ENCODE peak calls at places on chromosomes 7 and 10, in nine cellular contexts. C is mammary epithelial cell, H is brain microvascular endothelial cell, V is fibroblast of lung, N is mucosa of descending colon, A is GM12864, Z is hepatocyte, W is IMR-90, U is astrocyte of the spinal cord. X is an unnamed sample.

GRCh38 chr10:114714281-114714741 is 56.2 kb upstream of the ABLIM1 start:
- DNase-seq in W (peak; percentile 98), C (peak; percentile 79), H (peak; percentile 97), N (no peak), U (peak; percentile 93), A (no peak), Z (peak; percentile 66), V (peak; percentile 88), X (peak; percentile 68)

GRCh38 chr10:63675171-63675570 is 154.0 kb downstream of the REEP3 start:
- DNase-seq in W (peak; percentile 62), V (peak; percentile 65), H (no peak), N (no peak), Z (no peak), U (no peak), C (no peak), A (no peak), X (peak; percentile 58)

GRCh38 chr10:74855439-74855838 is 29.0 kb downstream of the KAT6B start:
- DNase-seq in V (no peak), Z (no peak), H (no peak), N (no peak), W (no peak), C (no peak), A (no peak), U (no peak), X (no peak)

GRCh38 chr7:129906700-129907099 is 46.1 kb downstream of the UBE2H start:
- DNase-seq in H (no peak), A (no peak), V (no peak), C (peak; percentile 60), Z (peak; percentile 62), N (no peak), W (no peak), U (peak; percentile 25), X (no peak)

GRCh38 chr10:130519791-130520190 is 383.6 kb downstream of the GLRX3 start:
- DNase-seq in A (no peak), Z (no peak), C (no peak), H (no peak), W (no peak), U (no peak), V (no peak), N (no peak), X (no peak)

GRCh38 chr7:22563115-22563514 is 63.1 kb upstream of the STEAP1B start:
- DNase-seq in C (no peak), N (no peak), A (no peak), H (peak; percentile 45), Z (peak; percentile 53), W (peak; percentile 7), U (no peak), V (no peak), X (no peak)

GRCh38 chr7:117111532-117111931 is 158.2 kb downstream of the ST7 start:
- DNase-seq in A (no peak), V (no peak), U (no peak), H (no peak), W (no peak), C (no peak), N (no peak), Z (no peak), X (no peak)

GRCh38 chr10:104197364-104197763 is 34.8 kb downstream of the CFAP43 start:
- DNase-seq in A (no peak), H (no peak), V (no peak), W (no peak), Z (peak; percentile 24), U (no peak), N (no peak), C (peak; percentile 41), X (no peak)

GRCh38 chr10:48459270-48460147 is 145.4 kb downstream of the ARHGAP22 start:
- DNase-seq in Z (no peak), H (no peak), N (peak; percentile 43), U (no peak), W (no peak), V (no peak), A (no peak), C (no peak), X (no peak)

GRCh38 chr7:11078242-11078834 is 104.7 kb downstream of the PHF14 start:
- DNase-seq in N (no peak), V (no peak), W (no peak), H (no peak), A (no peak), U (no peak), Z (no peak), C (no peak), X (no peak)

GRCh38 chr10:119817991-119818888 is 54.4 kb downstream of the MCMBP start:
- DNase-seq in H (peak; percentile 48), W (peak; percentile 53), C (no peak), Z (peak; percentile 91), A (no peak), V (peak; percentile 83), N (peak; percentile 58), U (peak; percentile 62), X (peak; percentile 49)

GRCh38 chr10:97648557-97649404 is 8.3 kb downstream of the PI4K2A start:
- DNase-seq in U (peak; percentile 89), H (peak; percentile 94), N (no peak), W (peak; percentile 96), V (peak; percentile 83), Z (peak; percentile 61), A (no peak), C (peak; percentile 92), X (peak; percentile 93)

GRCh38 chr10:32951111-32951510 is 6.9 kb downstream of the ITGB1 start:
- DNase-seq in U (no peak), W (no peak), H (no peak), A (no peak), N (no peak), C (no peak), Z (no peak), V (no peak), X (no peak)

GRCh38 chr10:132163278-132163765 is 23.4 kb upstream of the DPYSL4 start:
- DNase-seq in C (no peak), A (no peak), V (no peak), U (no peak), H (no peak), N (peak; percentile 82), Z (no peak), W (no peak), X (no peak)
- TF ChIP-seq CTCF in C (no peak), A (peak; percentile 39), V (no peak), U (no peak), H (peak; percentile 35), N (no peak), Z (no peak), W (no peak), X (no peak)

DNA sequence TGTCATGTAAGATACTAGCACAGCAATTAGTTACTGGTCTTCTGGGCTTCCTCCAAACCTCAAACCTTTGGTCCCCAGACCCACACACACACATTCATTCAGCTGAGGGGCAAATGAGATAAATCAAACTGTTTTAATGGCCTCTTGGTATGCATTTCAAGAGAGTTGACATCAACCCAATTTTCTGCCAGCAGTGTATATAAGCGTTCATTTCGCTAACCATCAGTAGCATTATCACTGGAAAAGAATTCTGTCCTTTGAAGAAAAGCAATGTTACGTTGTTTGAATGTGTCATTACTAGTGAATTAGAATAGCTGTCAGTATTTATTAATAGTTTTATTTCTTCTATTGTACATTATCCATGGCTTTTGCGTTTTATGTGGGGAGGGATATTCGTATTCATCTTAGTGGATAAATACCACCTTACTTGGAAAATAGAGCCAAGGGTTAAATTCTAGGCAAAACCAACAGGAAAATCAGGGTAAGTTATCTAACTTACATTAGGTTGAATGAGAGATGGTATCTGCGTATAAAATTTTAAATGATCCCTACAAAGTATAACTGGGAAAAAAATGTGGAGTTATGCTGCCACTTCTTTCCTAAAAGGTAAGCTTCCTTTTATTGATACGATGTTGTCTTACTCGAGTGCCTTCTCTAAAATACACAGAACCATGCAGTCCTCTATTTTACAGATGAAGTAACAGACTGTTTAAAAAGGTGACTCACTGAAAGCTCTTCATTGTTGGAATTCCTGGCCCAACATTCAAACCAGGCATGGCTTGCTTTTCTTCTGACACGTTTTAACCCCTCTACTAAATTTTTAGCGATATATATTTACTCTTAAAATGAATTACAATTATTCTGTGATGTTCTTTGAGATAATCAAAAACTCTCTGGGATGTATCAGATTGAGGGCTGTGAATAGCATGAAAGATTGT is 2.0 kb upstream of the ZMYND11 start:
- DNase-seq in V (peak; percentile 55), C (peak; percentile 46), H (peak; percentile 43), U (peak; percentile 72), Z (peak; percentile 30), W (peak; percentile 74), A (no peak), N (no peak), X (peak; percentile 72)
- H3K4me3 ChIP-seq in V (peak overlapping the region; percentile 85), C (peak overlapping the region; percentile 16), H (peak overlapping the region; percentile 67), U (peak overlapping the region; percentile 52), Z (peak overlapping the region; percentile 92), W (peak overlapping the region; percentile 72), A (no peak overlapping the region), N (no peak overlapping the region), X (peak overlapping the region; percentile 64)

GRCh38 chr7:44244282-44244681 is 43.5 kb downstream of the YKT6 start:
- DNase-seq in V (no peak), W (no peak), C (no peak), U (no peak), N (no peak), Z (no peak), H (no peak), A (no peak), X (no peak)
- TF ChIP-seq CTCF in V (peak; percentile 54), W (peak; percentile 40), C (peak; percentile 61), U (peak; percentile 59), N (no peak), Z (peak; percentile 34), H (peak; percentile 79), A (peak; percentile 71), X (peak; percentile 42)

GRCh38 chr10:17867056-17867455 is 57.9 kb downstream of the MRC1 start:
- DNase-seq in V (no peak), Z (no peak), C (no peak), H (no peak), A (no peak), N (no peak), U (no peak), W (no peak), X (no peak)
- H3K4me3 ChIP-seq in V (no peak overlapping the region), Z (no peak overlapping the region), C (no peak overlapping the region), H (no peak overlapping the region), A (no peak overlapping the region), N (no peak overlapping the region), U (no peak overlapping the region), W (no peak overlapping the region), X (no peak overlapping the region)

DNA sequence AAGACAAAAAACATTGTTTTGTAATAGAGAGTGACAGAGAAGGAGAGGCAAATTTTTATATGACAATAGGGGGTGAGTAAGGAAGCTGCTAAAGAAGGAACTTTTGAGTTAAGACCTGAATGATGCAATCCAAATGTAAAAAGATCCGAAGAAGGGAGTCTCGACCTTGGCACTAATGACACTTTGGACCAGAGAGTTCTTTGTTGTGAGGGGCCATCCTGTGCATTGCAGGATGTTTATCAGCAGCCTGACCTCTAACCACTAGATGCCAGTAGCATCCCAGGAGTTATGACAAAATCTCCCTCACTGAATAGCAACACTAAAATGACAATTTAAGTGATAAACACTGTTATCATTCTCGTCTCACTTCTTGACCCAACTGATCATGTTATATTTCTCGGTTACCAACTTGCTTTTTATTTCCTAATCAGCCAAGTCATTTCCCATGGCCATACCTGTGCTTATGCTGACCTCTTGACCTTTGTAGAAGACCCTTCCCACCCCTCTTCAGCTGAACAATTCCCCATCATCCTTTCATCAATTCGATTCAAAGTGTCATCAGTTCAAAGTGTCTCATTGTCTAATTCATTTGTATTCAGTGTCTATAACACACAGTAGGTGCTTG is 30.0 kb downstream of the DGKI start:
- DNase-seq in W (no peak), V (peak; percentile 46), U (no peak), C (no peak), N (no peak), A (no peak), Z (no peak), H (no peak), X (peak; percentile 47)
- TF ChIP-seq CTCF in W (peak; percentile 37), V (peak; percentile 47), U (peak; percentile 41), C (peak; percentile 58), N (no peak), A (peak; percentile 40), Z (peak; percentile 9), H (peak; percentile 26), X (peak; percentile 70)

GRCh38 chr10:29691564-29692064 is 56.8 kb upstream of the SVIL start:
- DNase-seq in U (peak; percentile 65), Z (peak; percentile 26), H (peak; percentile 72), A (no peak), V (no peak), N (no peak), C (no peak), W (peak; percentile 55), X (peak; percentile 36)
- H3K4me3 ChIP-seq in U (no peak overlapping the region), Z (no peak overlapping the region), H (no peak overlapping the region), A (no peak overlapping the region), V (no peak overlapping the region), N (no peak overlapping the region), C (no peak overlapping the region), W (no peak overlapping the region), X (no peak overlapping the region)

X was measured in AG10803.